ENCODE peak calls at places on chromosome 5, in five cellular contexts. V is OCI-LY7, H is fibroblast of lung, Z is mammary epithelial cell, G is HCT116. T is an unnamed sample.

GRCh38 chr5:37717613-37718431 is 122.0 kb downstream of the GDNF start:
- DNase-seq in H (peak; percentile 93), G (no peak), Z (no peak), V (no peak), T (peak; percentile 95)

GRCh38 chr5:172007153-172007794 is 836 bp upstream of the FBXW11 start:
- DNase-seq in H (no peak), G (no peak), Z (no peak), V (peak; percentile 52), T (no peak)

GRCh38 chr5:80399553-80400239 is 8.2 kb upstream of the ZFYVE16 start:
- DNase-seq in V (peak; percentile 67), H (peak; percentile 36), Z (peak; percentile 92), G (no peak), T (peak; percentile 57)

GRCh38 chr5:172559004-172559932 is 81.8 kb upstream of the NEURL1B start:
- DNase-seq in H (peak; percentile 95), G (peak; percentile 6), Z (peak; percentile 98), V (no peak), T (no peak)

GRCh38 chr5:91016954-91017690 is 366.0 kb downstream of the ARRDC3 start:
- DNase-seq in V (no peak), H (peak; percentile 48), Z (peak; percentile 73), G (no peak), T (no peak)

GRCh38 chr5:123223906-123224305 is 134.9 kb downstream of the PRDM6 start:
- DNase-seq in G (no peak), H (no peak), Z (no peak), V (no peak), T (no peak)

GRCh38 chr5:34817558-34818351 is 21.2 kb upstream of the TTC23L start:
- DNase-seq in H (peak; percentile 87), G (no peak), V (no peak), Z (no peak), T (no peak)

GRCh38 chr5:118405650-118406061 is 582.7 kb downstream of the DTWD2 start:
- DNase-seq in V (no peak), G (no peak), Z (no peak), H (no peak), T (no peak)

GRCh38 chr5:167877319-167877718 is 414.1 kb upstream of the WWC1 start:
- DNase-seq in Z (no peak), H (no peak), G (no peak), V (no peak), T (no peak)

GRCh38 chr5:171739246-171739645 is 46.4 kb upstream of the SMIM23 start:
- DNase-seq in V (no peak), G (no peak), H (no peak), Z (no peak), T (no peak)

DNA sequence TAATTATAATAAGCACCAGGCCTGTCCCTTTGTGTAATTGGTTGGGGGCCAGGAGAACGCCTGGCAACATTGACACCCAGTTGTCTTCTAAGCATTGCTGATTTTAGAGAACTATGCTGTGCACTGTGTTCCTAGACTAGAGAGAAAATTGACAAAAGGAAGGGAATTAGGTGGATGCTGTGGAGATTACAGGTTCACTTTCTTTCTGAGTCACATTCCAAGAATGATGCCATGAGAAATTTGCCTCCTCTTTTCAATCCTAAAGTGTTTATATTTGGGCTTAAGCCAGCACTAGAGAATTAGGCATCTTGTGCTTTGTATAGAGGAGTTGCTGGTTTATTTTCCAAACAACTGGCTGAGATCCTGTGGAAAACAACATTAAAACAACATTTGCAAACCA is 247.7 kb downstream of the COX7C start:
- DNase-seq in Z (no peak), G (no peak), H (peak; percentile 9), V (no peak), T (no peak)
- H4K20me1 ChIP-seq in Z (no peaks in the 10 kb centered on the region), G (no peaks in the 10 kb centered on the region), H (no peaks in the 10 kb centered on the region), V (no peaks in the 10 kb centered on the region), T (no peaks in the 10 kb centered on the region)

GRCh38 chr5:16459451-16459850 is 6.1 kb downstream of the ZNF622 start:
- DNase-seq in V (no peak), G (no peak), H (no peak), Z (no peak), T (no peak)
- H3K36me3 ChIP-seq in V (peaks cover 94% of the 10 kb centered on the region), G (peaks cover 47% of the 10 kb centered on the region), H (peaks cover 17% of the 10 kb centered on the region), Z (peaks cover 48% of the 10 kb centered on the region), T (peaks cover 70% of the 10 kb centered on the region)

GRCh38 chr5:150531686-150532085 is 23.8 kb downstream of the NDST1 start:
- DNase-seq in G (no peak), H (no peak), V (no peak), Z (no peak), T (no peak)

GRCh38 chr5:150530423-150530822 is 22.5 kb downstream of the NDST1 start:
- DNase-seq in V (no peak), G (no peak), Z (no peak), H (no peak), T (no peak)

GRCh38 chr5:150532161-150532560 is 24.2 kb downstream of the NDST1 start:
- DNase-seq in G (no peak), V (no peak), H (no peak), Z (no peak), T (no peak)

GRCh38 chr5:150529555-150529954 is 21.6 kb downstream of the NDST1 start:
- DNase-seq in G (no peak), Z (no peak), H (no peak), V (no peak), T (no peak)

DNA sequence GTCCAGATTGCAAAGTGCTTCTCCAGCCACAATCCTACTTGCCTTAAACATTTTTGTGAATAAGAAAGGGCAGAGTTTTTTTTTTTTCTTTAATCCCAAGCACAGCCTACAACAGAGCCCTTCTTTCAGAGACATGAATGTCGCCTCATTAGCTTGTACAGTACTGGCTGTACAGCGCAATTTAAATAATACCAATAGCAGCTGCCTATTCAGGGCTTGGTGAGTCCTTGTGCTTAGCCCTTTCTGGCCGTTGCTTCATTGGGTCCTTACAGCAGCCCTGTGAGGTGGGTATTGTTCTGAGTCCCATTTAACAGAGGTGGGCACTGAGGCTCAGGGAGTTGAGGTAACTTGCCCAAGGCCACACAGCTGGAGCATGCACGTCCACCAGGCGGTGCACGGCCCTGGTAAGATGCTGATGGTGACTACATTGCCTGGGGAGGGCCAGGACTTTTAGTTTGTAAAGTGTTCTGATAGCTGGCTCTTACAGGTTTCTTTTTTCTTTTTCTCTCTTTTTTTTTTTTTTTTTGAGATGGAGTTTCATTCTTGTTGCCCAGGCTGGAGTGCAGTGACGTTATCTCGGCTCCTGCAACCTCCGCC is 23.2 kb downstream of the NDST1 start:
- DNase-seq in V (no peak), G (no peak), Z (no peak), H (no peak), T (no peak)
- H4K20me1 ChIP-seq in V (peaks cover 5% of the 10 kb centered on the region), G (no peaks in the 10 kb centered on the region), Z (peaks cover 4% of the 10 kb centered on the region), H (no peaks in the 10 kb centered on the region), T (peaks cover 21% of the 10 kb centered on the region)

GRCh38 chr5:128362398-128362797 is 175.6 kb downstream of the FBN2 start:
- DNase-seq in Z (no peak), V (no peak), G (no peak), H (no peak), T (no peak)
- H3K36me3 ChIP-seq in Z (peaks cover 17% of the 10 kb centered on the region), V (no peaks in the 10 kb centered on the region), G (no peaks in the 10 kb centered on the region), H (no peaks in the 10 kb centered on the region), T (no peaks in the 10 kb centered on the region)

GRCh38 chr5:140417235-140417634 is 15.6 kb downstream of the ANKHD1 start:
- DNase-seq in H (no peak), Z (no peak), G (no peak), V (no peak), T (no peak)
- H4K20me1 ChIP-seq in H (no peaks in the 10 kb centered on the region), Z (no peaks in the 10 kb centered on the region), G (peaks cover 16% of the 10 kb centered on the region), V (peaks cover 13% of the 10 kb centered on the region), T (peaks cover 81% of the 10 kb centered on the region)

GRCh38 chr5:179872356-179873160 is 13.9 kb upstream of the MRNIP start:
- DNase-seq in G (no peak), V (no peak), Z (no peak), H (no peak), T (no peak)

GRCh38 chr5:179873711-179874110 is 15.1 kb upstream of the MRNIP start:
- DNase-seq in H (no peak), V (no peak), G (no peak), Z (no peak), T (no peak)

GRCh38 chr5:179874136-179874535 is 15.5 kb upstream of the MRNIP start:
- DNase-seq in H (no peak), V (no peak), G (no peak), Z (no peak), T (no peak)

GRCh38 chr5:179874536-179875292 is 16.1 kb upstream of the MRNIP start:
- DNase-seq in G (no peak), H (no peak), V (no peak), Z (no peak), T (no peak)

GRCh38 chr5:179873176-179873575 is 14.6 kb upstream of the MRNIP start:
- DNase-seq in Z (no peak), G (no peak), H (no peak), V (no peak), T (no peak)
- H3K36me3 ChIP-seq in Z (peaks cover 8% of the 10 kb centered on the region), G (peaks cover 30% of the 10 kb centered on the region), H (peaks cover 31% of the 10 kb centered on the region), V (peaks cover 76% of the 10 kb centered on the region), T (no peaks in the 10 kb centered on the region)

GRCh38 chr5:65932676-65933075 is 6.3 kb downstream of the ERBIN start:
- DNase-seq in Z (no peak), G (no peak), H (no peak), V (no peak), T (no peak)
- H4K20me1 ChIP-seq in Z (no peaks in the 10 kb centered on the region), G (peaks cover 14% of the 10 kb centered on the region), H (peaks cover 1% of the 10 kb centered on the region), V (peaks cover 61% of the 10 kb centered on the region), T (peaks cover 78% of the 10 kb centered on the region)